ENCODE peak calls at places on chromosome 11, in seven cellular contexts. L, F, B, I, O, C and N are unnamed samples.

GRCh38 chr11:74086242-74086884 is 77.5 kb upstream of the UCP3 start:
- DNase-seq in L (no peak), F (no peak), I (no peak), C (no peak), O (no peak), B (peak; percentile 24), N (no peak)

GRCh38 chr11:118133816-118134215 is 18.8 kb downstream of the SCN4B start:
- DNase-seq in L (no peak), I (no peak), B (no peak), F (no peak), O (no peak), C (no peak), N (no peak)

GRCh38 chr11:36792870-36793541 is 195.0 kb upstream of the RAG2 start:
- DNase-seq in F (no peak), L (no peak), B (no peak), C (no peak), I (no peak), O (no peak), N (no peak)

GRCh38 chr11:85627332-85627997 is at the start of gene DLG2:
- DNase-seq in F (peak; percentile 12), O (peak; percentile 41), C (peak; percentile 20), L (peak; percentile 52), I (peak; percentile 29), B (peak; percentile 41), N (peak; percentile 29)

GRCh38 chr11:47270331-47271271 is 668 bp downstream of the MADD start:
- DNase-seq in C (peak; percentile 46), B (peak; percentile 64), L (peak; percentile 63), I (peak; percentile 39), F (peak; percentile 45), O (peak; percentile 70), N (no peak)

GRCh38 chr11:78807351-78807750 is 232.7 kb upstream of the NARS2 start:
- DNase-seq in B (no peak), O (no peak), I (no peak), F (no peak), C (no peak), L (no peak), N (no peak)

GRCh38 chr11:128725630-128726461 is 32.0 kb downstream of the FLI1 start:
- DNase-seq in I (peak; percentile 57), F (no peak), O (peak; percentile 64), B (peak; percentile 36), C (no peak), L (peak; percentile 92), N (no peak)

GRCh38 chr11:31805629-31806185 is 5.4 kb downstream of the PAX6 start:
- DNase-seq in F (no peak), O (no peak), C (no peak), L (no peak), B (peak; percentile 83), I (no peak), N (no peak)

GRCh38 chr11:79294845-79295520 is 145.8 kb downstream of the TENM4 start:
- DNase-seq in I (no peak), C (no peak), L (no peak), F (no peak), B (no peak), O (no peak), N (no peak)

GRCh38 chr11:22317656-22318055 is 20.5 kb upstream of the SLC17A6 start:
- DNase-seq in B (no peak), I (no peak), F (no peak), C (no peak), O (no peak), L (no peak), N (no peak)

GRCh38 chr11:14471127-14471526 is 28.5 kb downstream of the COPB1 start:
- DNase-seq in C (no peak), B (no peak), F (no peak), I (no peak), O (no peak), L (no peak), N (no peak)

GRCh38 chr11:119316017-119316728 is 757 bp downstream of the MCAM start:
- DNase-seq in O (no peak), I (no peak), L (no peak), C (no peak), F (no peak), B (peak; percentile 20), N (peak; percentile 61)

GRCh38 chr11:26806209-26806608 is 84.3 kb upstream of the SLC5A12 start:
- DNase-seq in L (no peak), F (no peak), C (no peak), I (no peak), B (peak; percentile 59), O (peak; percentile 33), N (no peak)

GRCh38 chr11:2791139-2791520 is 91.3 kb upstream of the KCNQ1OT1 start:
- DNase-seq in C (peak; percentile 14), B (no peak), L (no peak), O (no peak), I (no peak), F (no peak), N (peak; percentile 12)

GRCh38 chr11:128271401-128271800 is 316.0 kb downstream of the ETS1 start:
- DNase-seq in I (no peak), L (no peak), B (no peak), C (no peak), O (no peak), F (no peak), N (no peak)

GRCh38 chr11:67050139-67050538 is 6.5 kb upstream of the RHOD start:
- DNase-seq in C (no peak), B (no peak), F (no peak), I (no peak), O (no peak), L (no peak), N (no peak)

GRCh38 chr11:104148074-104148473 is 15.9 kb downstream of the PDGFD start:
- DNase-seq in C (no peak), O (peak; percentile 64), I (no peak), B (peak; percentile 57), F (peak; percentile 12), L (no peak), N (no peak)

GRCh38 chr11:77287615-77288273 is 13.7 kb downstream of the GDPD4 start:
- DNase-seq in I (no peak), O (peak; percentile 84), B (peak; percentile 92), F (peak; percentile 79), L (no peak), C (no peak), N (no peak)

GRCh38 chr11:110599207-110599606 is 113.0 kb downstream of the ARHGAP20 start:
- DNase-seq in B (no peak), I (no peak), O (no peak), C (no peak), L (no peak), F (no peak), N (no peak)

GRCh38 chr11:46557684-46558151 is 36.1 kb downstream of the AMBRA1 start:
- DNase-seq in C (no peak), F (peak; percentile 67), L (no peak), I (no peak), O (no peak), B (peak; percentile 53), N (no peak)

GRCh38 chr11:134529212-134530096 is 117.4 kb upstream of the B3GAT1 start:
- DNase-seq in O (no peak), F (no peak), L (no peak), B (no peak), C (no peak), I (no peak), N (peak; percentile 3)

GRCh38 chr11:77441409-77441808 is 32.5 kb downstream of the PAK1 start:
- DNase-seq in F (no peak), L (no peak), O (no peak), C (no peak), I (no peak), B (no peak), N (no peak)

GRCh38 chr11:94793822-94794221 is 25.7 kb downstream of the AMOTL1 start:
- DNase-seq in C (no peak), F (peak; percentile 64), B (peak; percentile 90), L (no peak), I (no peak), O (peak; percentile 66), N (no peak)

GRCh38 chr11:130911306-130911705 is 5.0 kb downstream of the SNX19 start:
- DNase-seq in C (no peak), F (no peak), O (no peak), L (no peak), B (no peak), I (no peak), N (no peak)

GRCh38 chr11:42524534-42525227 is 787.1 kb upstream of the API5 start:
- DNase-seq in I (peak; percentile 38), C (peak; percentile 25), O (peak; percentile 84), F (peak; percentile 66), L (peak; percentile 71), B (peak; percentile 81), N (no peak)

GRCh38 chr11:118634435-118635236 is 27.2 kb downstream of the PHLDB1 start:
- DNase-seq in C (peak; percentile 84), O (peak; percentile 85), L (no peak), F (no peak), B (peak; percentile 70), I (peak; percentile 85), N (peak; percentile 87)

GRCh38 chr11:57480409-57481137 is 20.2 kb downstream of the RTN4RL2 start:
- DNase-seq in I (peak; percentile 80), L (peak; percentile 86), F (peak; percentile 29), B (no peak), O (peak; percentile 67), C (peak; percentile 57), N (no peak)

GRCh38 chr11:3952715-3953114 is 97.3 kb downstream of the STIM1 start:
- DNase-seq in L (no peak), C (no peak), O (no peak), B (no peak), F (no peak), I (no peak), N (no peak)
- H3K4me3 ChIP-seq in L (no peak overlapping the region), C (no peak overlapping the region), O (no peak overlapping the region), B (no peak overlapping the region), F (no peak overlapping the region), I (no peak overlapping the region), N (no peak overlapping the region)

GRCh38 chr11:10351768-10352641 is 47.1 kb downstream of the ADM start:
- DNase-seq in L (no peak), F (peak; percentile 91), B (peak; percentile 81), I (peak; percentile 62), C (peak; percentile 73), O (peak; percentile 89), N (peak; percentile 50)
- H3K4me3 ChIP-seq in L (no peak overlapping the region), F (no peak overlapping the region), B (no peak overlapping the region), I (no peak overlapping the region), C (peak overlapping the region; percentile 13), O (no peak overlapping the region), N (no peak overlapping the region)

GRCh38 chr11:64842851-64843841 is 1.3 kb downstream of the CDC42BPG start:
- DNase-seq in L (no peak), C (peak; percentile 84), B (no peak), F (no peak), I (peak; percentile 85), O (no peak), N (no peak)
- H3K4me3 ChIP-seq in L (no peak overlapping the region), C (peak overlapping the region; percentile 71), B (no peak overlapping the region), F (no peak overlapping the region), I (peak overlapping the region; percentile 38), O (no peak overlapping the region), N (no peak overlapping the region)

DNA sequence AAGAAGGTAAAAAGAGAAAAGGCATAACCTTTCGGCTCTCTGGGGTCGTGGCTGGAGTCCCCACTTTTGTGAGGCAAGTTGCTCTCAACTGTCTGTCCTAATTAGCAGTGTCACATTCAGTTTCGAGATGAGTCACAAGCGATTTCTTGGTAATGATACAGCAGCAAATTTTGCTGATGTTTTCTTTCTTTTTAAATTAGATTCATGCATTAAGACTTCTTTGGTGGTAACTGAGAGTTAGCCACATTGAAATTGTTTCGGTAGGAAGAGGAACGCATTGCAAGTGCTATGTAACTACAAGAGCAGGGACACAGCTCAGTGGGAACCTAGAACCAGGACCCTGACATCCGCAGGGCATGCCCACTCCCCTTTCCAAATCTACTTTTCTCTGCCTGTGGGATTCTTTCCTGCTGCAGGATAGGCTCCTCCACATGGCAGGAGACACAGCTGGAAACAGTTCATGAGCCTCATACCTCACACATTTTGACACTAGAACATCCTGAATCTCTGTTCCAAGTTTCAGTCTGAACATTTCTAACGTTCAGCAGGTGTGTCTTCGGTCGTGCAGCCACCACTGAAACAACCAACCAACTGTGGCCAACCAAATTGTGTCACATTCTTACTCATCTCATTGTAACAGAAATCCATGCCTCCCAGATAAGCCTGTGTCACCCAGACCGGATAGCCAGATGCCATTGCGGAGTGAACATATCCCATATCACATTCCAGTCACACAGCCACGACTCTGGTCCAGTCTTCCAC is 987.6 kb downstream of the NTM start:
- DNase-seq in B (no peak), L (no peak), C (no peak), I (peak; percentile 14), F (no peak), O (no peak), N (no peak)
- H3K4me3 ChIP-seq in B (no peak overlapping the region), L (no peak overlapping the region), C (no peak overlapping the region), I (no peak overlapping the region), F (no peak overlapping the region), O (no peak overlapping the region), N (no peak overlapping the region)